ENCODE peak calls at places on chromosomes 7 and 10, in six cellular contexts. D is heart left ventricle, K is thoracic aorta, G is astrocyte, L is cardiac muscle cell, T is psoas muscle. P is an unnamed sample.

GRCh38 chr7:70042533-70042932 is 444.3 kb downstream of the AUTS2 start:
- DNase-seq in D (no peak), K (no peak), G (peak; percentile 49), L (no peak), T (no peak), P (peak; percentile 85)

GRCh38 chr7:44100458-44101303 is 3.5 kb upstream of the AEBP1 start:
- DNase-seq in D (no peak), K (no peak), G (peak; percentile 84), L (no peak), T (peak; percentile 50), P (peak; percentile 71)

GRCh38 chr7:154841731-154842331 is 161.1 kb downstream of the PAXIP1 start:
- DNase-seq in D (no peak), K (no peak), G (no peak), L (peak; percentile 12), T (no peak), P (peak; percentile 92)

GRCh38 chr7:10128748-10129147 is 844.9 kb upstream of the PHF14 start:
- DNase-seq in D (no peak), K (no peak), G (no peak), L (peak; percentile 53), T (no peak), P (peak; percentile 71)

GRCh38 chr7:25386311-25386744 is 158.0 kb upstream of the NPVF start:
- DNase-seq in D (no peak), K (no peak), G (no peak), L (no peak), T (no peak), P (no peak)

GRCh38 chr10:76868088-76868949 is 769.3 kb downstream of the KCNMA1 start:
- DNase-seq in D (no peak), K (no peak), G (no peak), L (no peak), T (no peak), P (no peak)

GRCh38 chr7:94297397-94297838 is 97.3 kb upstream of the COL1A2 start:
- DNase-seq in D (peak; percentile 47), K (peak; percentile 66), G (peak; percentile 96), L (no peak), T (peak; percentile 78), P (no peak)

GRCh38 chr7:2012981-2013380 is 219.8 kb downstream of the MAD1L1 start:
- DNase-seq in D (peak; percentile 43), K (no peak), G (peak; percentile 43), L (no peak), T (peak; percentile 63), P (peak; percentile 52)

GRCh38 chr7:46015107-46015868 is 94.2 kb upstream of the IGFBP3 start:
- DNase-seq in D (peak; percentile 76), K (no peak), G (no peak), L (peak; percentile 92), T (peak; percentile 79), P (peak; percentile 98)

GRCh38 chr10:50310560-50311174 is 59.4 kb upstream of the ASAH2 start:
- DNase-seq in D (no peak), K (no peak), G (no peak), L (peak; percentile 5), T (no peak), P (peak; percentile 46)

GRCh38 chr10:121157998-121158397 is 306.8 kb downstream of the WDR11 start:
- DNase-seq in D (peak; percentile 19), K (no peak), G (peak; percentile 47), L (no peak), T (no peak), P (no peak)

GRCh38 chr10:60433684-60434083 is 44.0 kb upstream of the ANK3 start:
- DNase-seq in D (no peak), K (no peak), G (peak; percentile 87), L (no peak), T (no peak), P (no peak)

GRCh38 chr10:99921948-99922347 is 87.8 kb downstream of the DNMBP start:
- DNase-seq in D (no peak), K (no peak), G (no peak), L (no peak), T (no peak), P (no peak)

GRCh38 chr7:22995011-22995410 is 18.9 kb downstream of the HYCC1 start:
- DNase-seq in D (no peak), K (no peak), G (no peak), L (no peak), T (no peak), P (no peak)

GRCh38 chr7:37096341-37096740 is 352.3 kb downstream of the ELMO1 start:
- DNase-seq in D (no peak), K (no peak), G (no peak), L (no peak), T (no peak), P (no peak)

GRCh38 chr10:131154306-131155025 is 157.1 kb downstream of the TCERG1L start:
- DNase-seq in D (no peak), K (no peak), G (no peak), L (no peak), T (no peak), P (no peak)

GRCh38 chr10:9342865-9343450 is 1288.5 kb downstream of the GATA3 start:
- DNase-seq in D (no peak), K (no peak), G (peak; percentile 24), L (peak; percentile 73), T (no peak), P (peak; percentile 3)

GRCh38 chr7:99390941-99391602 is 16.5 kb downstream of the ARPC1B start:
- DNase-seq in D (no peak), K (no peak), G (no peak), L (no peak), T (no peak), P (no peak)

GRCh38 chr7:138091073-138091472 is 14.8 kb downstream of the AKR1D1 start:
- DNase-seq in D (no peak), K (no peak), G (no peak), L (no peak), T (no peak), P (no peak)

GRCh38 chr7:112648781-112649180 is 141.4 kb downstream of the TMEM168 start:
- DNase-seq in D (no peak), K (no peak), G (no peak), L (no peak), T (no peak), P (no peak)

GRCh38 chr7:1021931-1022330 is 22.4 kb upstream of the GPR146 start:
- DNase-seq in D (no peak), K (no peak), G (no peak), L (no peak), T (peak; percentile 48), P (no peak)

GRCh38 chr10:112955736-112956421 is 5.8 kb downstream of the TCF7L2 start:
- DNase-seq in D (no peak), K (no peak), G (peak; percentile 85), L (no peak), T (no peak), P (peak; percentile 92)

GRCh38 chr7:34848670-34849069 is 188.6 kb downstream of the DPY19L1 start:
- DNase-seq in D (no peak), K (no peak), G (no peak), L (no peak), T (no peak), P (no peak)

GRCh38 chr10:126917975-126918908 is 13.0 kb downstream of the DOCK1 start:
- DNase-seq in D (no peak), K (no peak), G (no peak), L (peak; percentile 36), T (no peak), P (no peak)

GRCh38 chr7:2087744-2088143 is 145.0 kb downstream of the MAD1L1 start:
- DNase-seq in D (no peak), K (no peak), G (no peak), L (no peak), T (no peak), P (no peak)

GRCh38 chr7:137670521-137671064 is 176.2 kb downstream of the DGKI start:
- DNase-seq in D (no peak), K (no peak), G (peak; percentile 64), L (no peak), T (no peak), P (no peak)

GRCh38 chr7:107694395-107694794 is 33.8 kb downstream of the SLC26A4 start:
- DNase-seq in D (peak; percentile 19), K (no peak), G (peak; percentile 56), L (no peak), T (no peak), P (peak; percentile 94)

GRCh38 chr7:38594931-38595330 is 36.2 kb downstream of the AMPH start:
- DNase-seq in D (no peak), K (no peak), G (no peak), L (no peak), T (no peak), P (no peak)

GRCh38 chr7:38592737-38593136 is 38.4 kb downstream of the AMPH start:
- DNase-seq in D (no peak), K (no peak), G (no peak), L (no peak), T (no peak), P (no peak)
- H3K27me3 ChIP-seq in D (no peaks in the 10 kb centered on the region), K (no peaks in the 10 kb centered on the region), G (no peaks in the 10 kb centered on the region), L (no peaks in the 10 kb centered on the region), T (no peaks in the 10 kb centered on the region), P (peaks cover 10% of the 10 kb centered on the region)

GRCh38 chr10:82883588-82883987 is 1008.6 kb downstream of the NRG3 start:
- DNase-seq in D (no peak), K (no peak), G (peak; percentile 29), L (no peak), T (no peak), P (no peak)

GRCh38 chr10:82887488-82887887 is 1012.5 kb downstream of the NRG3 start:
- DNase-seq in D (no peak), K (no peak), G (no peak), L (no peak), T (no peak), P (no peak)

GRCh38 chr10:82880776-82881175 is 1005.8 kb downstream of the NRG3 start:
- DNase-seq in D (no peak), K (no peak), G (no peak), L (no peak), T (no peak), P (no peak)

DNA sequence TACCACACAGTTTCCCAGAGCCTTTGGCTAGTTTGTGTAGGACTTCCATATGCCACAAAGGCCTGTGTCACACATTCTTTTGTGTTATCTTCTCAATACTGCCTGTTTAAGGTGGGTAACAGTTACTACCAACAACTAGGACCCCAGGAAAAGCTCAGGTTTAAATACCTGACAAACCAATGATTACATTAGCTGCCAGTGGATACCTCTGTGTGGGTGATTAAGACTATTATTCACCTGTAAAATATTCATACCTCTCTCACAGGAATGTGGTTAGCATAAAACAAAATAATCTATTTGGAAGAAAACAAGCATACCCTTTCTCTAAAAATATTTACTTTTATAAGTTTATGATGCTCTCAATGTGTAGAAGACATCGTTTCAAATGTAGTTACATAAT is 1007.7 kb downstream of the NRG3 start:
- DNase-seq in D (no peak), K (no peak), G (no peak), L (no peak), T (no peak), P (no peak)
- H3K9me3 ChIP-seq in D (no peaks in the 10 kb centered on the region), K (no peaks in the 10 kb centered on the region), G (no peaks in the 10 kb centered on the region), L (no peaks in the 10 kb centered on the region), T (no peaks in the 10 kb centered on the region), P (no peaks in the 10 kb centered on the region)

GRCh38 chr10:12334186-12334530 is 15.2 kb upstream of the CAMK1D start:
- DNase-seq in D (no peak), K (no peak), G (no peak), L (no peak), T (no peak), P (no peak)
- H3K4me3 ChIP-seq in D (no peak overlapping the region), K (peak overlapping the region; percentile 12), G (peak overlapping the region; percentile 32), L (no peak overlapping the region), T (no peak overlapping the region), P (no peak overlapping the region)

DNA sequence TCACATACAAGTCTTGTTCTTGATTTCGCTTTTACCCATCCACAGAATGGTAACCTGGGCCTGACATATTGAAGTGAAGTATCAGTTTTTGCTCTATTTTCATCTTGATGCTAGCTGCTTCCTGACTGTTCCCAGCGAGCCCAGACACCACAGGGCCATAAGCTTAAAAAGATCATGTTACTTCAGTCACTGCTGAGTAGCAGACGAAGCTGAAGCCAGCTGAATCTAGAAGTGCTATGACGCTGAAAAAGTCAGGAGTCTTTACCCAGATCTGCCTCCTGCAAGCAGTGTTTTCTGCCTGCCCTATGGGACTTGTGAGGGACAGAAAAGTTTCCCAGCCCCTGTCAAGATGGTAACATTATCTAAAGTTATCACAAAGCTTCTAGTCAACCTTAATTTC is 2.7 kb upstream of the PRXL2A start:
- DNase-seq in D (peak; percentile 21), K (no peak), G (no peak), L (peak; percentile 73), T (no peak), P (peak; percentile 81)
- H3K27me3 ChIP-seq in D (no peaks in the 10 kb centered on the region), K (no peaks in the 10 kb centered on the region), G (no peaks in the 10 kb centered on the region), L (no peaks in the 10 kb centered on the region), T (no peaks in the 10 kb centered on the region), P (no peaks in the 10 kb centered on the region)

P was measured in SJCRH30.